ENCODE peak calls at places on chromosomes 16 and 17, in eight cellular contexts. M is HepG2, V is endothelial cell of umbilical vein, E is SK-N-SH, H is GM23248, Y is neuronal stem cell, W is MM.1S, D is mesendoderm. X is an unnamed sample.

GRCh38 chr17:17994271-17994670 is 21.6 kb downstream of the DRC3 start:
- DNase-seq in M (peak; percentile 56), V (peak; percentile 31), E (peak; percentile 86), H (peak; percentile 37), Y (no peak), W (no peak), D (peak; percentile 84), X (no peak)

GRCh38 chr17:6475411-6475810 is 31.2 kb downstream of the PIMREG start:
- DNase-seq in M (no peak), V (no peak), E (no peak), H (no peak), Y (no peak), W (no peak), D (no peak), X (no peak)

GRCh38 chr17:78255953-78256704 is 24.7 kb downstream of the TMEM235 start:
- DNase-seq in M (no peak), V (no peak), E (no peak), H (no peak), Y (no peak), W (no peak), D (no peak), X (no peak)

GRCh38 chr17:81831563-81831956 is 1.5 kb downstream of the MCRIP1 start:
- DNase-seq in M (no peak), V (no peak), E (no peak), H (no peak), Y (no peak), W (no peak), D (no peak), X (no peak)

GRCh38 chr17:61410555-61411089 is 11.0 kb downstream of the TBX2 start:
- DNase-seq in M (no peak), V (peak; percentile 55), E (peak; percentile 90), H (peak; percentile 75), Y (peak; percentile 68), W (peak; percentile 59), D (peak; percentile 82), X (no peak)

GRCh38 chr16:1084971-1085370 is 11.1 kb downstream of the C1QTNF8 start:
- DNase-seq in M (no peak), V (no peak), E (no peak), H (no peak), Y (no peak), W (no peak), D (no peak), X (no peak)

GRCh38 chr17:55265434-55266021 is 768 bp downstream of the HLF start:
- DNase-seq in M (no peak), V (no peak), E (peak; percentile 82), H (peak; percentile 22), Y (no peak), W (no peak), D (no peak), X (no peak)

GRCh38 chr16:69302301-69302700 is 8.8 kb upstream of the VPS4A start:
- DNase-seq in M (no peak), V (no peak), E (no peak), H (no peak), Y (no peak), W (no peak), D (no peak), X (no peak)

DNA sequence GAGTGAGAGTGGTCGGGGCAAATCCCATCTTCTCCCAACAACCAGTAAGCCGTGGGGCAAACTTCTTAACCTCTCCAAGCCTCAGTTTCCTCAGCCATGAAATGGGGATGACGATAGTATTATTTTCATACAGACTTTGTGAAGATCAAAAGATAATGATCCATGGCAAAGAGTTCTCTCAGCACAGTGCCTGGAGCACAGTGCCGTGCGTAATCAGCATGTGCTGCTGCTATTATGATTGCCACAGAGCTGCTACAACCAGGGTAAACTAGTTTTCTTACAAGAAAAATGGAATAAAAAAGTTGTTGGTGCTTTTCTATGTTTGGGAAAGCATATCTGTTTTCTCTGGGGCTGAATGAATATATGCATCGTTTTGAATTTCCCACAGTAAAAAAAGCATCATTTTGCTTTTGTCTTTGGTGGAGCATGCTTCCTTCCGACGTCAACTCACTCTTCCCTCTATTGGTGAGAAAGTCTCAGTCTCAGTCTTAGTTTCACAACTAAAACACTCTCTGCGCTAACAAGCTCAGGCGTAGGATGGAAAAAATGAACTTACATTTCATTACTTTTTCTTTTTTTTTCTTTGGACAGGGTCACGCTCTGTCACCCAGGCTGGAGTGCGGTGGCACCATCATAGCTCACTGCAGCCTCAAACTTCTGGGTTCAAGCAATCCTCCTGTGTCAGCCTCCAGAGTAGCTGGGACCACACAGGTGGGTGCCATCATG is 37.2 kb downstream of the CDK5R1 start:
- DNase-seq in M (no peak), V (no peak), E (no peak), H (no peak), Y (no peak), W (peak; percentile 65), D (no peak), X (no peak)
- H3K9ac ChIP-seq in M (no peak overlapping the region), V (no peak overlapping the region), E (no peak overlapping the region), H (no peak overlapping the region), Y (no peak overlapping the region), W (peak overlapping the region; percentile 25), D (no peak overlapping the region), X (no peak overlapping the region)

GRCh38 chr17:64212122-64212521 is 50.9 kb downstream of the TEX2 start:
- DNase-seq in M (no peak), V (no peak), E (no peak), H (peak; percentile 71), Y (no peak), W (no peak), D (no peak), X (no peak)

GRCh38 chr17:64213995-64214507 is 49.0 kb downstream of the TEX2 start:
- DNase-seq in M (no peak), V (peak; percentile 72), E (no peak), H (peak; percentile 19), Y (no peak), W (no peak), D (no peak), X (no peak)

GRCh38 chr17:64205804-64206203 is 57.3 kb downstream of the TEX2 start:
- DNase-seq in M (no peak), V (no peak), E (no peak), H (no peak), Y (no peak), W (no peak), D (no peak), X (no peak)

GRCh38 chr17:64209983-64210382 is 53.1 kb downstream of the TEX2 start:
- DNase-seq in M (no peak), V (no peak), E (no peak), H (no peak), Y (no peak), W (no peak), D (no peak), X (no peak)

DNA sequence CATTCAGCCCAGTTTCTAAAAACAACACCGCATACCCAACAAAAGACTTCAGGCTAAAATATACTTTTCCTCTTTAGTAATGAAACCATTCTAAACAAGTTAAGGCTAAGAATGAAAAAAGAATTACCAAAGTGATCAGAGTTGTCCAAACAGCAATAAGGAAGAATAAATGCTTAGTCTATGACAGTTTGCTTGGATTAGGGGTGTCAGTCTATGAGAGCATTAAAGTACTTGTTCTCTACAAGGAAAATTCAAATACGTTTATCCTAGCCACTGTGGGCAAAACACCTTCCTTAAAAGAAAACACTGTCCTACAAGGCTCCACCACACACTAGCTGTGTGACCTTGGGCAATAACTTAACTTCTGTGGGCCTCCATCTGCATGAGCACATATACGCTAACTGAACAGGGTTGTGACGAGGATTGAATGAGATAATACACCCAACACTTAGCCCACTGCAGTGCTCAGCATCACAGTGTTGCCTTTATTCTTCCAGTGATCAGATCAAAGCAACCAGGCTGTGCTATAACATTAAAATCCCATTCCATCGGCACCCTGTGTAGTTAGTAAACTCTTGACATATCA is 53.6 kb downstream of the TEX2 start:
- DNase-seq in M (no peak), V (no peak), E (no peak), H (no peak), Y (no peak), W (no peak), D (no peak), X (no peak)
- H3K4me2 ChIP-seq in M (no peak overlapping the region), V (no peak overlapping the region), E (no peak overlapping the region), H (no peak overlapping the region), Y (no peak overlapping the region), W (no peak overlapping the region), D (no peak overlapping the region), X (peak overlapping the region; percentile 60)

GRCh38 chr17:74922694-74923537 is at the start of gene USH1G:
- DNase-seq in M (no peak), V (no peak), E (peak; percentile 94), H (no peak), Y (no peak), W (no peak), D (no peak), X (no peak)

GRCh38 chr17:74925242-74925641 is 1.2 kb downstream of the OTOP2 start:
- DNase-seq in M (no peak), V (no peak), E (no peak), H (no peak), Y (no peak), W (no peak), D (no peak), X (no peak)

GRCh38 chr17:74922172-74922571 is 883 bp downstream of the USH1G start:
- DNase-seq in M (no peak), V (no peak), E (no peak), H (no peak), Y (no peak), W (no peak), D (no peak), X (no peak)

GRCh38 chr17:74924250-74924948 is at the start of gene OTOP2:
- DNase-seq in M (no peak), V (no peak), E (peak; percentile 67), H (no peak), Y (no peak), W (no peak), D (no peak), X (no peak)

DNA sequence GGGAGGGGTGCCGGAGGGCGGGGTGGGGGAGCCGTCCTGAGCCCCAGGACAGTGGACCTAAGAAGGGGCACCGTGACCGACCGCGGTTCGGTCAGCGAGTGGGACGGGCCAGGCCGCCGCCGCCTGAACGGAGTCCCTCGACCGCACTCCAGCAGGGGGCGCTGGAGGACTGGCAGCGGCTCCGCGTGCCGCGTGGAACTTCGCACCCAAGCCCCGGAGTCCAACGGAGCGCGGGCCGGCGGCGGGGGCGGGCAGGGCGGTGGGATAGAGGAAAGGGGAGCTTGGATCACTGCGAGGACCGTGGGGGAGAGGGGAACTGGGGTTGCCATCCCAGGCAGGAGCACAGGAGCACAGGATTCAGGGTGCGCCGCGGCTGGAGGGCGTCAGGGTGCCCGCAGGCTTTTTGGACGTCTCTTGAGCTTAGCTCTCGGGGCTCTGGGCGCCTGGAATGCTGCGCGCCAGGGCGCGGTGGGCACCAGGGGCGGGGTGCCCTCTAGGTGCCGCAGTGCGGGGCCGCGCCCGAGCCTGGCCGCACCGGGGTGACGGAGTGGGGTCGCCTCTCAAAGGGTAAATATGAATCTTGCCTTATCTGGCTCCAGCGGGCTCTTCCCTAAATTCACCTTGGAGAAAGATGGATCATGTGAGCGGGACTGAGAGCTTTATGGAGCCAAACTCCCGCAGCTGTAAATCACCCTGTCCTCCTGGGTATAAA is 379 bp upstream of the OTOP2 start:
- DNase-seq in M (no peak), V (peak; percentile 39), E (peak; percentile 98), H (peak; percentile 71), Y (peak; percentile 46), W (peak; percentile 20), D (peak; percentile 37), X (no peak)
- H3K9ac ChIP-seq in M (no peak overlapping the region), V (no peak overlapping the region), E (no peak overlapping the region), H (no peak overlapping the region), Y (no peak overlapping the region), W (no peak overlapping the region), D (no peak overlapping the region), X (no peak overlapping the region)

DNA sequence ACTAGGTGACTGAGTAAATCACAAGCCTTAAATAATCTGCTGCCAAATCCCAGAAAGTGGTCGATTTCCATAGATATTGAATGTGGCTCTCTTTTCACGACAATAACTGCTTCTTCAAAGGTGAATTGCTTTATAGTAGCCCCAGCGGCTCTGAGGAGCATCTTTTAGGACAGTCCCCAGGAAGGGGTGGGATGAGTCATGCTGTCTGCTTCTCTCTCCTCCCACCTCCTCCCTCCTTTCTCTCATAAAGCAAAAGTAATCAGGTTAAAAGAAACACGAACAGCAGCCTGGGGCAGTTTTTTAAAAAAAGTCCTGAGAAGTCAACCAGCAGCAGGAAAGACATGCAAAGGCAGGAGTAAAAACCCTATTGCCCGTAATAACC is 1.8 kb downstream of the KIAA0513 start:
- DNase-seq in M (no peak), V (no peak), E (peak; percentile 45), H (peak; percentile 86), Y (no peak), W (peak; percentile 17), D (peak; percentile 63), X (no peak)
- H3K4me2 ChIP-seq in M (no peak overlapping the region), V (peak overlapping the region; percentile 69), E (peak overlapping the region; percentile 97), H (peak overlapping the region; percentile 98), Y (no peak overlapping the region), W (peak overlapping the region; percentile 95), D (no peak overlapping the region), X (peak overlapping the region; percentile 93)

X was measured in keratinocyte.